ENCODE peak calls at places on chromosomes 11 and 22, in nine cellular contexts. N is dorsolateral prefrontal cortex; B is NCI-H226; C is EL; R is activated CD8-positive, alpha-beta T cell treated with anti-CD3 and anti-CD28 coated beads for 36 hours; Z is hypothalamus; L is HCT116; F is KBM-7; W is mammary epithelial cell. P is an unnamed sample.

GRCh38 chr22:45206233-45206632 is 34.5 kb downstream of the KIAA0930 start:
- DNase-seq in N (no peak), B (no peak), C (no peak), R (no peak), Z (no peak), L (no peak), F (no peak), W (no peak), P (no peak)

GRCh38 chr11:22938691-22939090 is 78.4 kb upstream of the CCDC179 start:
- DNase-seq in N (no peak), B (no peak), C (peak), R (no peak), Z (no peak), L (no peak), F (no peak), W (no peak), P (no peak)

GRCh38 chr11:1353383-1354124 is 36.2 kb upstream of the BRSK2 start:
- DNase-seq in N (no peak), B (no peak), C (no peak), R (no peak), Z (no peak), L (no peak), F (no peak), W (no peak), P (no peak)

GRCh38 chr11:117520201-117520600 is 192.5 kb downstream of the CEP164 start:
- DNase-seq in N (no peak), B (no peak), C (no peak), R (no peak), Z (no peak), L (no peak), F (no peak), W (no peak), P (no peak)

GRCh38 chr11:8056810-8057463 is 24.1 kb upstream of the TUB start:
- DNase-seq in N (no peak), B (no peak), C (peak), R (no peak), Z (no peak), L (no peak), F (no peak), W (no peak), P (no peak)

GRCh38 chr22:36422287-36423014 is 34.7 kb upstream of the MYH9 start:
- DNase-seq in N (no peak), B (no peak), C (no peak), R (no peak), Z (no peak), L (no peak), F (no peak), W (no peak), P (no peak)

GRCh38 chr11:70656293-70656692 is 258.0 kb downstream of the CTTN start:
- DNase-seq in N (no peak), B (no peak), C (no peak), R (no peak), Z (no peak), L (no peak), F (no peak), W (no peak), P (no peak)

GRCh38 chr11:63839508-63840355 is 822 bp downstream of the MARK2 start:
- DNase-seq in N (no peak), B (no peak), C (peak), R (peak), Z (peak), L (no peak), F (peak), W (peak), P (peak)

GRCh38 chr22:37210041-37210803 is 2.1 kb downstream of the SSTR3 start:
- DNase-seq in N (no peak), B (no peak), C (no peak), R (peak), Z (no peak), L (no peak), F (no peak), W (no peak), P (no peak)

GRCh38 chr11:113655771-113656170 is 50.3 kb downstream of the TMPRSS5 start:
- DNase-seq in N (no peak), B (no peak), C (no peak), R (no peak), Z (no peak), L (no peak), F (no peak), W (no peak), P (no peak)